ENCODE peak calls at places on chromosome 1, in six cellular contexts. V is stimulated activated CD4-positive, alpha-beta T cell treated with anti-CD3 and anti-CD28 coated beads, Interleukin-2, amount 100 ng/mL, for 48 hours; F is fibroblast of the aortic adventitia; U is EH; O is prostate gland; N is omental fat pad. Q is an unnamed sample.

GRCh38 chr1:150763631-150764223 is 1.9 kb downstream of the CTSS start:
- DNase-seq in F (peak), U (no peak), O (no peak), V (no peak), N (no peak), Q (no peak)

GRCh38 chr1:3763351-3764125 is 9.0 kb upstream of the SMIM1 start:
- DNase-seq in F (no peak), N (no peak), V (no peak), O (no peak), U (no peak), Q (no peak)

GRCh38 chr1:67135354-67135753 is 584 bp upstream of the C1orf141 start:
- DNase-seq in V (no peak), N (no peak), F (peak), U (peak), O (no peak), Q (no peak)

GRCh38 chr1:245988393-245989078 is 518.5 kb downstream of the SMYD3 start:
- DNase-seq in O (no peak), F (no peak), U (peak), V (no peak), N (no peak), Q (no peak)

GRCh38 chr1:232385221-232385620 is 244.7 kb downstream of the SIPA1L2 start:
- DNase-seq in F (peak), N (no peak), V (no peak), U (peak), O (no peak), Q (no peak)

GRCh38 chr1:71733121-71733520 is 549.2 kb downstream of the NEGR1 start:
- DNase-seq in U (no peak), F (no peak), V (no peak), N (no peak), O (no peak), Q (no peak)

GRCh38 chr1:54282101-54282847 is 82.3 kb downstream of the MRPL37 start:
- DNase-seq in F (no peak), N (no peak), O (no peak), V (no peak), U (no peak), Q (no peak)

GRCh38 chr1:92711473-92712165 is 73.3 kb downstream of the EVI5 start:
- DNase-seq in U (no peak), N (no peak), F (no peak), O (no peak), V (no peak), Q (no peak)

GRCh38 chr1:184387069-184387870 is 441 bp downstream of the C1orf21 start:
- DNase-seq in O (peak), F (no peak), V (no peak), U (peak), N (no peak), Q (no peak)

GRCh38 chr1:204574016-204574855 is 58.0 kb downstream of the MDM4 start:
- DNase-seq in N (no peak), U (peak), O (no peak), V (no peak), F (no peak), Q (no peak)

GRCh38 chr1:234958066-234958701 is 170.5 kb downstream of the TOMM20 start:
- DNase-seq in V (no peak), U (no peak), O (no peak), N (no peak), F (no peak), Q (no peak)

GRCh38 chr1:53560572-53561487 is 101.6 kb downstream of the DMRTB1 start:
- DNase-seq in V (no peak), O (no peak), U (peak), N (peak), F (no peak), Q (no peak)

GRCh38 chr1:5986018-5986417 is 6.2 kb downstream of the NPHP4 start:
- DNase-seq in V (no peak), O (no peak), U (no peak), N (no peak), F (no peak), Q (no peak)

GRCh38 chr1:18907914-18908845 is 5.8 kb upstream of the ALDH4A1 start:
- DNase-seq in N (no peak), F (no peak), U (no peak), O (no peak), V (no peak), Q (peak)

GRCh38 chr1:233241782-233242181 is 53.7 kb downstream of the PCNX2 start:
- DNase-seq in N (no peak), V (no peak), U (no peak), F (no peak), O (no peak), Q (no peak)

GRCh38 chr1:18448889-18449288 is 31.8 kb upstream of the KLHDC7A start:
- DNase-seq in N (no peak), F (no peak), U (no peak), O (no peak), V (no peak), Q (no peak)

Q was measured in CMK.